ENCODE peak calls at places on chromosomes 4 and X, in eight cellular contexts. One of them, this sample, is unnamed.

GRCh38 chr4:159719531-159719930 is 616.7 kb downstream of the RAPGEF2 start:
- DNase-seq in activated T-cell treated with anti-CD3 and anti-CD28 coated beads for 1 hour: no peak
- DNase-seq in H54: no peak
- DNase-seq in activated T-helper 2 cell treated with anti-CD3 and anti-CD28 coated beads, Interferon-gamma antibody, Interleukin-2, Interleukin-4, amounts not matched to agents 10 μg/mL and 5 μg/mL and 100 μg/mL, durations not matched to agents 14 hours and 24 hours and 36 hours: no peak
- DNase-seq in iPS-NIHi11: no peak
- DNase-seq in GM04504: no peak
- DNase-seq in SW480: no peak
- DNase-seq in T-helper 2 cell: no peak
- DNase-seq in this sample: no peak

GRCh38 chr4:186839122-186840037 is 115.7 kb upstream of the FAT1 start:
- DNase-seq in activated T-cell treated with anti-CD3 and anti-CD28 coated beads for 1 hour: no peak
- DNase-seq in H54: no peak
- DNase-seq in activated T-helper 2 cell treated with anti-CD3 and anti-CD28 coated beads, Interferon-gamma antibody, Interleukin-2, Interleukin-4, amounts not matched to agents 10 μg/mL and 5 μg/mL and 100 μg/mL, durations not matched to agents 14 hours and 24 hours and 36 hours: no peak
- DNase-seq in iPS-NIHi11: no peak
- DNase-seq in GM04504: no peak
- DNase-seq in SW480: peak
- DNase-seq in T-helper 2 cell: no peak
- DNase-seq in this sample: no peak

GRCh38 chrX:101117701-101118100 is 19.7 kb downstream of the CENPI start:
- DNase-seq in activated T-cell treated with anti-CD3 and anti-CD28 coated beads for 1 hour: no peak
- DNase-seq in H54: no peak
- DNase-seq in activated T-helper 2 cell treated with anti-CD3 and anti-CD28 coated beads, Interferon-gamma antibody, Interleukin-2, Interleukin-4, amounts not matched to agents 10 μg/mL and 5 μg/mL and 100 μg/mL, durations not matched to agents 14 hours and 24 hours and 36 hours: no peak
- DNase-seq in iPS-NIHi11: no peak
- DNase-seq in GM04504: peak
- DNase-seq in SW480: no peak
- DNase-seq in T-helper 2 cell: no peak
- DNase-seq in this sample: no peak

GRCh38 chr4:156523991-156524390 is 447.6 kb downstream of the PDGFC start:
- DNase-seq in activated T-cell treated with anti-CD3 and anti-CD28 coated beads for 1 hour: no peak
- DNase-seq in H54: no peak
- DNase-seq in activated T-helper 2 cell treated with anti-CD3 and anti-CD28 coated beads, Interferon-gamma antibody, Interleukin-2, Interleukin-4, amounts not matched to agents 10 μg/mL and 5 μg/mL and 100 μg/mL, durations not matched to agents 14 hours and 24 hours and 36 hours: no peak
- DNase-seq in iPS-NIHi11: no peak
- DNase-seq in GM04504: no peak
- DNase-seq in SW480: no peak
- DNase-seq in T-helper 2 cell: no peak
- DNase-seq in this sample: no peak

GRCh38 chr4:107863850-107864371 is 39.2 kb downstream of the SGMS2 start:
- DNase-seq in activated T-cell treated with anti-CD3 and anti-CD28 coated beads for 1 hour: no peak
- DNase-seq in H54: no peak
- DNase-seq in activated T-helper 2 cell treated with anti-CD3 and anti-CD28 coated beads, Interferon-gamma antibody, Interleukin-2, Interleukin-4, amounts not matched to agents 10 μg/mL and 5 μg/mL and 100 μg/mL, durations not matched to agents 14 hours and 24 hours and 36 hours: no peak
- DNase-seq in iPS-NIHi11: peak
- DNase-seq in GM04504: no peak
- DNase-seq in SW480: peak
- DNase-seq in T-helper 2 cell: no peak
- DNase-seq in this sample: peak

GRCh38 chr4:119626943-119627266 is 1.7 kb downstream of the PDE5A start:
- DNase-seq in activated T-cell treated with anti-CD3 and anti-CD28 coated beads for 1 hour: no peak
- DNase-seq in H54: no peak
- DNase-seq in activated T-helper 2 cell treated with anti-CD3 and anti-CD28 coated beads, Interferon-gamma antibody, Interleukin-2, Interleukin-4, amounts not matched to agents 10 μg/mL and 5 μg/mL and 100 μg/mL, durations not matched to agents 14 hours and 24 hours and 36 hours: no peak
- DNase-seq in iPS-NIHi11: no peak
- DNase-seq in GM04504: no peak
- DNase-seq in SW480: no peak
- DNase-seq in T-helper 2 cell: no peak
- DNase-seq in this sample: no peak

GRCh38 chr4:73613130-73613529 is 7.1 kb downstream of the RASSF6 start:
- DNase-seq in activated T-cell treated with anti-CD3 and anti-CD28 coated beads for 1 hour: no peak
- DNase-seq in H54: no peak
- DNase-seq in activated T-helper 2 cell treated with anti-CD3 and anti-CD28 coated beads, Interferon-gamma antibody, Interleukin-2, Interleukin-4, amounts not matched to agents 10 μg/mL and 5 μg/mL and 100 μg/mL, durations not matched to agents 14 hours and 24 hours and 36 hours: no peak
- DNase-seq in iPS-NIHi11: no peak
- DNase-seq in GM04504: no peak
- DNase-seq in SW480: peak
- DNase-seq in T-helper 2 cell: no peak
- DNase-seq in this sample: no peak

GRCh38 chrX:13373807-13374187 is 53.9 kb upstream of the ATXN3L start:
- DNase-seq in activated T-cell treated with anti-CD3 and anti-CD28 coated beads for 1 hour: no peak
- DNase-seq in H54: no peak
- DNase-seq in activated T-helper 2 cell treated with anti-CD3 and anti-CD28 coated beads, Interferon-gamma antibody, Interleukin-2, Interleukin-4, amounts not matched to agents 10 μg/mL and 5 μg/mL and 100 μg/mL, durations not matched to agents 14 hours and 24 hours and 36 hours: no peak
- DNase-seq in iPS-NIHi11: no peak
- DNase-seq in GM04504: peak
- DNase-seq in SW480: no peak
- DNase-seq in T-helper 2 cell: no peak
- DNase-seq in this sample: no peak

GRCh38 chrX:153416781-153417180 is 5.5 kb downstream of the ZFP92 start:
- DNase-seq in activated T-cell treated with anti-CD3 and anti-CD28 coated beads for 1 hour: no peak
- DNase-seq in H54: no peak
- DNase-seq in activated T-helper 2 cell treated with anti-CD3 and anti-CD28 coated beads, Interferon-gamma antibody, Interleukin-2, Interleukin-4, amounts not matched to agents 10 μg/mL and 5 μg/mL and 100 μg/mL, durations not matched to agents 14 hours and 24 hours and 36 hours: no peak
- DNase-seq in iPS-NIHi11: no peak
- DNase-seq in GM04504: no peak
- DNase-seq in SW480: no peak
- DNase-seq in T-helper 2 cell: no peak
- DNase-seq in this sample: no peak

GRCh38 chrX:144586756-144587155 is 660.5 kb upstream of the SPANXN1 start:
- DNase-seq in activated T-cell treated with anti-CD3 and anti-CD28 coated beads for 1 hour: no peak
- DNase-seq in H54: no peak
- DNase-seq in activated T-helper 2 cell treated with anti-CD3 and anti-CD28 coated beads, Interferon-gamma antibody, Interleukin-2, Interleukin-4, amounts not matched to agents 10 μg/mL and 5 μg/mL and 100 μg/mL, durations not matched to agents 14 hours and 24 hours and 36 hours: no peak
- DNase-seq in iPS-NIHi11: no peak
- DNase-seq in GM04504: no peak
- DNase-seq in SW480: no peak
- DNase-seq in T-helper 2 cell: no peak
- DNase-seq in this sample: no peak

GRCh38 chr4:76607266-76607799 is 172.3 kb downstream of the SHROOM3 start:
- DNase-seq in activated T-cell treated with anti-CD3 and anti-CD28 coated beads for 1 hour: no peak
- DNase-seq in H54: no peak
- DNase-seq in activated T-helper 2 cell treated with anti-CD3 and anti-CD28 coated beads, Interferon-gamma antibody, Interleukin-2, Interleukin-4, amounts not matched to agents 10 μg/mL and 5 μg/mL and 100 μg/mL, durations not matched to agents 14 hours and 24 hours and 36 hours: no peak
- DNase-seq in iPS-NIHi11: no peak
- DNase-seq in GM04504: peak
- DNase-seq in SW480: peak
- DNase-seq in T-helper 2 cell: no peak
- DNase-seq in this sample: no peak

GRCh38 chrX:65635371-65635770 is 32.1 kb upstream of the MSN start:
- DNase-seq in activated T-cell treated with anti-CD3 and anti-CD28 coated beads for 1 hour: no peak
- DNase-seq in H54: no peak
- DNase-seq in activated T-helper 2 cell treated with anti-CD3 and anti-CD28 coated beads, Interferon-gamma antibody, Interleukin-2, Interleukin-4, amounts not matched to agents 10 μg/mL and 5 μg/mL and 100 μg/mL, durations not matched to agents 14 hours and 24 hours and 36 hours: no peak
- DNase-seq in iPS-NIHi11: no peak
- DNase-seq in GM04504: no peak
- DNase-seq in SW480: no peak
- DNase-seq in T-helper 2 cell: no peak
- DNase-seq in this sample: no peak

GRCh38 chr4:16591867-16592266 is 306.6 kb downstream of the LDB2 start:
- DNase-seq in activated T-cell treated with anti-CD3 and anti-CD28 coated beads for 1 hour: no peak
- DNase-seq in H54: no peak
- DNase-seq in activated T-helper 2 cell treated with anti-CD3 and anti-CD28 coated beads, Interferon-gamma antibody, Interleukin-2, Interleukin-4, amounts not matched to agents 10 μg/mL and 5 μg/mL and 100 μg/mL, durations not matched to agents 14 hours and 24 hours and 36 hours: no peak
- DNase-seq in iPS-NIHi11: no peak
- DNase-seq in GM04504: no peak
- DNase-seq in SW480: no peak
- DNase-seq in T-helper 2 cell: no peak
- DNase-seq in this sample: no peak